ENCODE peak calls at places on chromosomes 5 and 9, in five cellular contexts. Z is PC-3, P is breast epithelium, M is cardiac muscle cell, L is psoas muscle. V is an unnamed sample.

GRCh38 chr5:93603711-93604118 is 20.7 kb downstream of the NR2F1 start:
- DNase-seq in L (no peak), P (no peak), M (no peak), Z (no peak), V (no peak)

GRCh38 chr5:142262683-142263082 is 62.1 kb downstream of the SPRY4 start:
- DNase-seq in Z (no peak), P (no peak), L (no peak), M (no peak), V (no peak)

GRCh38 chr9:21709464-21710058 is 92.9 kb upstream of the MTAP start:
- DNase-seq in P (peak), L (no peak), Z (peak), M (peak), V (peak)

GRCh38 chr5:79526493-79526892 is 12.6 kb upstream of the HOMER1 start:
- DNase-seq in L (no peak), P (no peak), Z (no peak), M (no peak), V (no peak)

GRCh38 chr5:143576721-143577484 is 173.4 kb upstream of the NR3C1 start:
- DNase-seq in P (no peak), M (no peak), L (no peak), Z (peak), V (no peak)

GRCh38 chr9:29830815-29831214 is 2257.5 kb upstream of the C9orf72 start:
- DNase-seq in P (no peak), Z (peak), M (peak), L (no peak), V (no peak)

GRCh38 chr9:94014066-94014654 is 59.0 kb upstream of the BARX1 start:
- DNase-seq in M (peak), Z (peak), L (no peak), P (no peak), V (no peak)

GRCh38 chr5:989961-990530 is 18.6 kb upstream of the NKD2 start:
- DNase-seq in Z (peak), M (peak), P (peak), L (peak), V (peak)

GRCh38 chr5:181261320-181262085 is 560 bp upstream of the TRIM52 start:
- DNase-seq in L (peak), M (peak), Z (peak), P (peak), V (peak)

GRCh38 chr5:109983135-109983534 is 293.4 kb downstream of the MAN2A1 start:
- DNase-seq in L (no peak), P (no peak), M (no peak), Z (no peak), V (no peak)

GRCh38 chr9:69446496-69446895 is 121.5 kb downstream of the ENTREP1 start:
- DNase-seq in P (no peak), M (no peak), Z (no peak), L (no peak), V (no peak)

GRCh38 chr5:124706729-124707361 is 39.6 kb downstream of the ZNF608 start:
- DNase-seq in Z (no peak), L (no peak), M (peak), P (no peak), V (peak)

GRCh38 chr9:86259557-86259956 is at the start of gene C9orf153:
- DNase-seq in L (no peak), P (no peak), M (no peak), Z (no peak), V (no peak)

GRCh38 chr5:147957906-147958305 is 51.6 kb upstream of the C5orf46 start:
- DNase-seq in P (no peak), M (no peak), L (no peak), Z (no peak), V (no peak)

GRCh38 chr5:171705036-171705435 is 80.6 kb upstream of the SMIM23 start:
- DNase-seq in L (no peak), Z (no peak), M (no peak), P (no peak), V (peak)

GRCh38 chr9:123954921-123955320 is 25.0 kb upstream of the DENND1A start:
- DNase-seq in M (no peak), L (no peak), P (no peak), Z (no peak), V (no peak)

GRCh38 chr9:117737721-117738226 is 33.6 kb downstream of the TLR4 start:
- DNase-seq in Z (no peak), M (peak), L (peak), P (no peak), V (no peak)

GRCh38 chr5:6765612-6766525 is 52.6 kb downstream of the TENT4A start:
- DNase-seq in Z (peak), M (peak), L (peak), P (peak), V (peak)

GRCh38 chr9:33791117-33791516 is 4.2 kb upstream of the PRSS3 start:
- DNase-seq in P (no peak), M (no peak), L (no peak), Z (peak), V (peak)

GRCh38 chr5:20974423-20974822 is 986.4 kb upstream of the CDH18 start:
- DNase-seq in L (no peak), P (no peak), Z (peak), M (no peak), V (no peak)

GRCh38 chr9:100098241-100098886 is 436 bp downstream of the ERP44 start:
- DNase-seq in M (peak), Z (peak), L (peak), P (peak), V (peak)

GRCh38 chr9:112971415-112971814 is 40.6 kb downstream of the ZNF883 start:
- DNase-seq in P (no peak), L (no peak), Z (peak), M (peak), V (no peak)

GRCh38 chr5:109689740-109690455 is at the start of gene MAN2A1:
- DNase-seq in L (peak), Z (peak), M (peak), P (peak), V (peak)

GRCh38 chr5:7850533-7851239 is at the start of gene CFAP90:
- DNase-seq in L (peak), P (no peak), Z (peak), M (peak), V (no peak)

GRCh38 chr9:91948061-91948422 is 2.0 kb downstream of the ROR2 start:
- DNase-seq in P (no peak), M (peak), Z (no peak), L (no peak), V (no peak)

GRCh38 chr5:17619353-17619752 is 9.2 kb downstream of the TAF11L12 start:
- DNase-seq in Z (peak), L (no peak), M (no peak), P (no peak), V (no peak)

GRCh38 chr5:160635046-160635445 is 213.4 kb downstream of the PTTG1 start:
- DNase-seq in M (no peak), Z (no peak), L (no peak), P (no peak), V (no peak)

GRCh38 chr5:39760385-39761198 is 335.8 kb upstream of the DAB2 start:
- DNase-seq in M (no peak), P (peak), L (peak), Z (peak), V (no peak)

GRCh38 chr9:32783168-32783891 is at the start of gene TMEM215:
- DNase-seq in P (no peak), M (peak), Z (no peak), L (peak), V (no peak)

GRCh38 chr5:88743231-88743879 is 139.6 kb downstream of the MEF2C start:
- DNase-seq in M (no peak), P (no peak), L (no peak), Z (peak), V (no peak)

GRCh38 chr5:157343842-157344790 is 78.2 kb downstream of the CYFIP2 start:
- DNase-seq in L (no peak), Z (no peak), M (no peak), P (no peak), V (no peak)

GRCh38 chr9:72442212-72442607 is 77.2 kb upstream of the ZFAND5 start:
- DNase-seq in P (no peak), L (no peak), Z (peak), M (no peak), V (no peak)

GRCh38 chr9:19464061-19464763 is 55.4 kb downstream of the ACER2 start:
- DNase-seq in L (no peak), P (no peak), M (no peak), Z (no peak), V (no peak)

GRCh38 chr9:93676310-93677054 is 100.1 kb downstream of the PHF2 start:
- DNase-seq in M (no peak), L (peak), P (peak), Z (no peak), V (no peak)

GRCh38 chr9:75389096-75389495 is 300.8 kb downstream of the OSTF1 start:
- DNase-seq in L (no peak), P (no peak), M (no peak), Z (no peak), V (no peak)

GRCh38 chr5:137498736-137499505 is at the start of gene SPOCK1:
- DNase-seq in P (peak), L (peak), M (peak), Z (peak), V (peak)

GRCh38 chr9:91117474-91117891 is 244.2 kb downstream of the AUH start:
- DNase-seq in M (no peak), P (no peak), L (no peak), Z (no peak), V (no peak)

GRCh38 chr5:58450811-58451629 is 8.9 kb downstream of the PLK2 start:
- DNase-seq in M (no peak), Z (no peak), L (no peak), P (no peak), V (no peak)

GRCh38 chr9:127910613-127911205 is 6.1 kb downstream of the ST6GALNAC4 start:
- DNase-seq in Z (no peak), M (no peak), P (no peak), L (peak), V (no peak)
- TF ChIP-seq CTCF in Z (peak), M (no peak), P (no peak), L (no peak), V (no peak)

GRCh38 chr5:145937432-145938250 is 1.3 kb downstream of the SH3RF2 start:
- DNase-seq in P (no peak), Z (peak), L (peak), M (peak), V (no peak)
- TF ChIP-seq CTCF in P (no peak), Z (no peak), L (no peak), M (no peak), V (no peak)

DNA sequence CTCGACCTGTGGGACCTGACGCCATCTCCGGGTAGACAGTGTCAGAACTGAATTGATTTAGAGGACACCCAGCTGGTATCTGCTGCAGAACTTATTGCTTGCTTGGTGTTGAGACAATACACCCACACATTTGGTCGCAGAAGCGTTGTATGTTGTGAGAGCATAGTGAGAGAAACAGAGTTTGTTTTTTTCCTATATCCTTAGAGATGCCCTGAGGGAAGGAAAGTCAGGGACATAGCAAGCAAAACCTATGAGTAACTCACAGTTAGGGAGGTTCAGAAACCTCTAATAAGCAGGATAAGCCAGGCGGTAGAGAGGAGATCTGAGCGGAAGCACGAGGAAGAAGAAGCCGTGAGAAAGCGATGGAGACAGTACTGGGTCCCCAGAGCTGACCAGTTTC is 59.8 kb downstream of the PTCD2 start:
- DNase-seq in Z (peak), M (no peak), L (no peak), P (no peak), V (no peak)
- TF ChIP-seq CTCF in Z (no peak), M (no peak), L (no peak), P (no peak), V (no peak)

DNA sequence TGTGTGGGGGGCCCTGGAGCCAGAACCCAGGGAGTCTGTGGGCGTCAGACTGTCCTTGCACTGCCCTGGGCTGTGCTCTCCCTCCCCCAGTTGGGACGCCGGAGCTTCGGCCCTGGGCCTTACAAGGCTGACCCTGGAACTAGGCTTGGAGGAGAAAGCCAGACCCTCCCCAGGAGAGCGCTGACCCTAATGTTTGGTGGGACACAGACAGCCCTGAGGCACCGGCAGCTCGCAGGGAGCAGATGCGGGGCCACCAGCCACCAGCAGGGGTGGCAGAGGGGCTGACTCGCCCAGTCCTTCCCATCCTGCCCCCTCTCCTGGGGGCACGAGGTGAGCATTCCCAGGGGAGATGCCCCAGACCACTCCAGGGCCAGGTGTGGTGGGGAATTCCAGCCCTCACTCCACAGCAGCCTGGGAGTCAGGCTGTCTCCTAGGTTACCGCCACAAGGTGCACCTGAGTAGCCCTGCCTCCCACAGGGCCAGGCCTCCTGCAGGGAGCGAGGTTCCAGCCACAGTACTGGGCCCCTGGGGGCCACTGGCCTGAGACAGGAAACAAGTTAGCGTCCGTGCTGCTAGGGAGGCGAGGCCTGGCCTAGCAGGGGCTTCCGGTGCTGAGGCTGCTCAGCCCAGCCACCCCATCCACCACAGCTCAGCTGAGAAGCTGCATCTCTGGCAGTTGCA is 134.6 kb downstream of the OLFM1 start:
- DNase-seq in Z (no peak), P (no peak), L (peak), M (no peak), V (no peak)
- TF ChIP-seq CTCF in Z (no peak), P (no peak), L (no peak), M (no peak), V (no peak)

GRCh38 chr9:137815256-137816255 is 62.0 kb upstream of the CACNA1B start:
- DNase-seq in P (no peak), M (no peak), Z (no peak), L (no peak), V (no peak)

GRCh38 chr9:137817236-137818200 is 60.1 kb upstream of the CACNA1B start:
- DNase-seq in M (no peak), L (no peak), P (no peak), Z (no peak), V (no peak)

GRCh38 chr9:137818286-137818685 is 59.3 kb upstream of the CACNA1B start:
- DNase-seq in M (no peak), Z (no peak), L (no peak), P (no peak), V (no peak)

GRCh38 chr9:137814841-137815240 is 62.7 kb upstream of the CACNA1B start:
- DNase-seq in P (no peak), L (no peak), M (no peak), Z (no peak), V (no peak)

DNA sequence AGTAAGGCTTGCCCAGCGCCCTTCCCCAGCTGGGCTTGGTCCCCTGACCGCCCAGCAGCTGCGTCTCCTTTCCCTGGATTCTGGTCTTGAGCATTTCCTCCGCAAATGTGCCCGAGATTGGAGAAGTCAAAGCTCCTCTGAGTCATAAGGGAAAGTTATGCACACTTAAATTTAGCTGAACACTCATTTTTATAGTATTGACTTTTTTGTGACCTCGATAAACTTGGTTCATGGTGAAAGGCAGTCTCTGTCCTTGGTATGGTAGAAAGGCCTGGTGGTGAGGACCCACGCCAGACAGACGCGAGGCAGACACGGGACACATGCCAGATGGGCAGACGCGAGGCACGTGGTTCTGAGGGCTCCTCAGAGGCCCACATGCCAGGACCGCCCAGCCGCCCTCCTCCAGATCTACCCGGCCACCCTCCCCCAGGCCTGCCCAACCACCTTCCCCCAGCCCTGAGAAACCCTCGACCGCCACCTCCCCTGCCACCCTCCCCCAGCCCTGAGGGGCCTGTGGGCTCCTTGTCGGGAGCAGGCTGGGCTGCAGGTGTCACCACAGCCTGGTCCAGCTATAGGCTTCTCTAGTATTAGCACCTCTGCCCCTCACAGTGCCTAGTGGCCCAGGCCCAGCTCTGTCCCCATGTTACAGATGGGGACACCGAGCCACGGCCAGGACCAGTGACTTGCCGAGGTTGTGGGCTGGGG is 60.9 kb upstream of the CACNA1B start:
- DNase-seq in P (no peak), L (no peak), Z (no peak), M (no peak), V (no peak)
- TF ChIP-seq CTCF in P (no peak), L (no peak), Z (no peak), M (no peak), V (no peak)

DNA sequence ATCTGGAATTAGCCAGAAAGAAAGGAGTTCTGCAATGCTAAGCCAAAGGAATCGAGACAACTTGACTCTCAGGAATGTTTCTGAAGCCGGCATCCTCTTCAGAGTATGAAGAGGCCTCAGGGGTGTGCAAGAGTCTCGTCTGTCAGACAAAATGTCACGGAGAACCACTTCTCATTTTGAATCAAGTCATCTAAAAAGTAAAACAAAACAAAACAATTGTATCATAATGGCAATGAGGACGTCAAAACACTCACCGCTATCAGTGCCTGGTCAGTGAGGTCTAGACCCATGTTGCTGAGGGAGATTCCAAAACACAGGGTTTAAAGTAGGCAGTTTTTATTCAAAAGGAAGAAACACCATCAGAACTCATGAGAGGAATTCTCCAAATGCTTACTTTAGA is 89.6 kb upstream of the MAP3K1 start:
- DNase-seq in L (no peak), M (peak), P (no peak), Z (no peak), V (no peak)
- TF ChIP-seq CTCF in L (no peak), M (no peak), P (no peak), Z (no peak), V (no peak)

GRCh38 chr9:28052104-28052503 is 478.8 kb upstream of the C9orf72 start:
- DNase-seq in Z (no peak), P (no peak), M (no peak), L (no peak), V (no peak)
- TF ChIP-seq CTCF in Z (no peak), P (no peak), M (no peak), L (no peak), V (no peak)

GRCh38 chr9:2622361-2623045 is 916 bp downstream of the VLDLR start:
- DNase-seq in P (no peak), M (peak), Z (no peak), L (peak), V (peak)

GRCh38 chr9:2621678-2622360 is at the start of gene VLDLR:
- DNase-seq in Z (no peak), L (peak), P (peak), M (no peak), V (peak)

GRCh38 chr9:2618289-2618688 is 3.3 kb upstream of the VLDLR start:
- DNase-seq in M (no peak), L (no peak), P (no peak), Z (no peak), V (no peak)

GRCh38 chr9:2623046-2623865 is 1.7 kb downstream of the VLDLR start:
- DNase-seq in M (peak), L (peak), P (peak), Z (no peak), V (peak)

GRCh38 chr9:2620876-2621677 is 510 bp upstream of the VLDLR start:
- DNase-seq in L (peak), P (peak), M (peak), Z (peak), V (peak)
- TF ChIP-seq CTCF in L (peak), P (no peak), M (peak), Z (no peak), V (no peak)

GRCh38 chr5:155554500-155554899 is 540.9 kb downstream of the KIF4B start:
- DNase-seq in P (no peak), Z (no peak), L (no peak), M (no peak), V (no peak)

GRCh38 chr5:155556222-155556621 is 542.7 kb downstream of the KIF4B start:
- DNase-seq in P (no peak), L (no peak), Z (no peak), M (no peak), V (no peak)

GRCh38 chr5:155562153-155562552 is 548.6 kb downstream of the KIF4B start:
- DNase-seq in L (no peak), Z (no peak), M (no peak), P (no peak), V (no peak)

DNA sequence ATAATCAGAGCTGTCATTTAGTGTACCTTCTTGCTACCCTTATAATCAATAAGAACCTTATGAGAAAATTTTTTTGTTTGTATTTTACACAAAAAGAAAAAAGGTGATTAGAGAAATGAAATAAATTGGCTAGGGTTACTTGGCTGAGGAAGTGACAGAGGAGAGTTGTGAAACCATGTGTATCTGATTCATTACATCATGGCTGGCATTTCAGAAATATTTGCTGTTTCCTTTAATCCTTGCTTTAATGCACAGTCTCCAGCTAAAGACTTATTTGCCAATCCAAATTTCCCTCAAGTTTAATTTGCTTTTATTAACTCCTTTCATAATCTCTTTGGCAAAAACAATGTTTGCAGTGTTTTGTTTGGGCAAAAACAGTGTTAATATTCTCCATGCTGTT is 543.1 kb downstream of the KIF4B start:
- DNase-seq in P (no peak), Z (no peak), M (no peak), L (no peak), V (no peak)
- TF ChIP-seq CTCF in P (no peak), Z (no peak), M (no peak), L (no peak), V (no peak)